ENCODE peak calls at places on chromosomes 4 and X, in ten cellular contexts. One of them, this sample, is unnamed.
A peak's percentile ranks its signal among the peaks of the same experiment; 100 is the strongest.

GRCh38 chr4:111136438-111136837 is 513.6 kb upstream of the PITX2 start:
- DNase-seq in neuronal stem cell: no peak
- DNase-seq in upper lobe of right lung: no peak
- DNase-seq in esophagus muscularis mucosa: no peak
- DNase-seq in cardiac muscle cell: peak; percentile 1
- DNase-seq in thoracic aorta: no peak
- DNase-seq in IMR-90: peak; percentile 59
- DNase-seq in BJ: no peak
- DNase-seq in endothelial cell of umbilical vein: peak; percentile 19
- DNase-seq in NT2/D1: peak; percentile 2
- DNase-seq in this sample: peak; percentile 4

GRCh38 chr4:61838072-61838471 is 637.9 kb downstream of the ADGRL3 start:
- DNase-seq in neuronal stem cell: no peak
- DNase-seq in IMR-90: no peak
- DNase-seq in esophagus muscularis mucosa: no peak
- DNase-seq in endothelial cell of umbilical vein: no peak
- DNase-seq in thoracic aorta: no peak
- DNase-seq in NT2/D1: no peak
- DNase-seq in BJ: no peak
- DNase-seq in upper lobe of right lung: no peak
- DNase-seq in cardiac muscle cell: no peak
- DNase-seq in this sample: no peak

GRCh38 chr4:128060130-128060619 is 937 bp upstream of the LARP1B start:
- DNase-seq in neuronal stem cell: no peak
- DNase-seq in cardiac muscle cell: peak; percentile 23
- DNase-seq in endothelial cell of umbilical vein: peak; percentile 39
- DNase-seq in esophagus muscularis mucosa: no peak
- DNase-seq in thoracic aorta: no peak
- DNase-seq in NT2/D1: no peak
- DNase-seq in upper lobe of right lung: no peak
- DNase-seq in BJ: no peak
- DNase-seq in IMR-90: peak; percentile 6
- DNase-seq in this sample: no peak

GRCh38 chr4:156390599-156391296 is 437.1 kb upstream of the CTSO start:
- DNase-seq in thoracic aorta: no peak
- DNase-seq in NT2/D1: no peak
- DNase-seq in endothelial cell of umbilical vein: no peak
- DNase-seq in esophagus muscularis mucosa: no peak
- DNase-seq in cardiac muscle cell: peak; percentile 71
- DNase-seq in upper lobe of right lung: no peak
- DNase-seq in BJ: no peak
- DNase-seq in IMR-90: no peak
- DNase-seq in neuronal stem cell: no peak
- DNase-seq in this sample: no peak

GRCh38 chr4:108744307-108744706 is 18.5 kb downstream of the ETNPPL start:
- DNase-seq in esophagus muscularis mucosa: no peak
- DNase-seq in NT2/D1: no peak
- DNase-seq in neuronal stem cell: no peak
- DNase-seq in IMR-90: no peak
- DNase-seq in upper lobe of right lung: no peak
- DNase-seq in thoracic aorta: no peak
- DNase-seq in BJ: no peak
- DNase-seq in cardiac muscle cell: no peak
- DNase-seq in endothelial cell of umbilical vein: no peak
- DNase-seq in this sample: no peak

GRCh38 chr4:140861359-140862181 is 105.4 kb upstream of the TBC1D9 start:
- DNase-seq in thoracic aorta: peak; percentile 45
- DNase-seq in cardiac muscle cell: peak; percentile 92
- DNase-seq in BJ: peak; percentile 46
- DNase-seq in IMR-90: peak; percentile 91
- DNase-seq in upper lobe of right lung: no peak
- DNase-seq in esophagus muscularis mucosa: no peak
- DNase-seq in neuronal stem cell: peak; percentile 62
- DNase-seq in NT2/D1: peak; percentile 56
- DNase-seq in endothelial cell of umbilical vein: peak; percentile 79
- DNase-seq in this sample: peak; percentile 39

GRCh38 chr4:33980361-33980760 is 2264.0 kb downstream of the ARAP2 start:
- DNase-seq in esophagus muscularis mucosa: no peak
- DNase-seq in neuronal stem cell: no peak
- DNase-seq in thoracic aorta: no peak
- DNase-seq in BJ: no peak
- DNase-seq in upper lobe of right lung: no peak
- DNase-seq in NT2/D1: no peak
- DNase-seq in IMR-90: no peak
- DNase-seq in cardiac muscle cell: no peak
- DNase-seq in endothelial cell of umbilical vein: no peak
- DNase-seq in this sample: no peak

GRCh38 chrX:153816821-153817220 is 13.5 kb downstream of the PDZD4 start:
- DNase-seq in BJ: no peak
- DNase-seq in upper lobe of right lung: no peak
- DNase-seq in cardiac muscle cell: peak; percentile 6
- DNase-seq in thoracic aorta: no peak
- DNase-seq in endothelial cell of umbilical vein: no peak
- DNase-seq in NT2/D1: no peak
- DNase-seq in esophagus muscularis mucosa: no peak
- DNase-seq in neuronal stem cell: no peak
- DNase-seq in IMR-90: no peak
- DNase-seq in this sample: no peak

GRCh38 chr4:81472249-81473085 is 760 bp upstream of the RASGEF1B start:
- DNase-seq in neuronal stem cell: peak; percentile 35
- DNase-seq in upper lobe of right lung: no peak
- DNase-seq in thoracic aorta: no peak
- DNase-seq in endothelial cell of umbilical vein: no peak
- DNase-seq in esophagus muscularis mucosa: no peak
- DNase-seq in IMR-90: no peak
- DNase-seq in cardiac muscle cell: peak; percentile 70
- DNase-seq in NT2/D1: no peak
- DNase-seq in BJ: no peak
- DNase-seq in this sample: no peak

DNA sequence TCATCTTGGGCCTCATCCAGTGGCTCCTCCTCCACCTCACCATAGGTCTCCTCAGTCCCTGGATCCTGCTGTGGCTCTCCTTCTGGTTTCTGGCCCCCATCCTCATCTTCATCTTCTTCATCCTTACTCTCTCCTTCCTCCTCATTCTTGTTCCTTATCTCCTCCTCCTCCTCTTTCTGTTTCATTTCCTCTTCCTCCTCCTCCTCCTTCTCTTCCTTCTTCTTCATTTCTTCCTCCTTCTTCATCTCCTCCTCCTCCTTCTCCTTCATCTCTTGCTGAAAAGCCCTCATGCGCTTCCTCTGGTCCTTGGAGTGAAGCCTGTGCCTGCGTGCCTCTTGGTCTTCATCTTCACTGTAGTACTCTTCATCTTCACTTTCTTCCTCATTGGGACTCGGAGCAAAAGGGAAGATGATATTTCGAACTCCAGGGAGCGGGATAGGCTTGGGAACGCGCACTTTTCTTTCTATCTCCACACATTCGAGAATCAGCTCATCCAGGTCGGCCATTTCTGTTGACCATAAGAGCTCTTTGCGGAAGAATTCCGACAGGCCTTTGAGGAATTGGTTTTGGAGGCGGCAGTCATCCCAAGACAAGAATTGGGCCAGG is 1.5 kb downstream of the RTL5 start:
- DNase-seq in endothelial cell of umbilical vein: no peak
- DNase-seq in upper lobe of right lung: no peak
- DNase-seq in NT2/D1: no peak
- DNase-seq in cardiac muscle cell: no peak
- DNase-seq in esophagus muscularis mucosa: no peak
- DNase-seq in neuronal stem cell: no peak
- DNase-seq in BJ: no peak
- DNase-seq in thoracic aorta: no peak
- DNase-seq in IMR-90: no peak
- DNase-seq in this sample: no peak
- H3K36me3 ChIP-seq in endothelial cell of umbilical vein: peaks cover 6% of the 10 kb centered on the region
- H3K36me3 ChIP-seq in upper lobe of right lung: no peaks in the 10 kb centered on the region
- H3K36me3 ChIP-seq in NT2/D1: peaks cover 61% of the 10 kb centered on the region
- H3K36me3 ChIP-seq in cardiac muscle cell: no peaks in the 10 kb centered on the region
- H3K36me3 ChIP-seq in esophagus muscularis mucosa: no peaks in the 10 kb centered on the region
- H3K36me3 ChIP-seq in neuronal stem cell: peaks cover 50% of the 10 kb centered on the region
- H3K36me3 ChIP-seq in BJ: no peaks in the 10 kb centered on the region
- H3K36me3 ChIP-seq in thoracic aorta: no peaks in the 10 kb centered on the region
- H3K36me3 ChIP-seq in IMR-90: no peaks in the 10 kb centered on the region
- H3K36me3 ChIP-seq in this sample: no peaks in the 10 kb centered on the region

DNA sequence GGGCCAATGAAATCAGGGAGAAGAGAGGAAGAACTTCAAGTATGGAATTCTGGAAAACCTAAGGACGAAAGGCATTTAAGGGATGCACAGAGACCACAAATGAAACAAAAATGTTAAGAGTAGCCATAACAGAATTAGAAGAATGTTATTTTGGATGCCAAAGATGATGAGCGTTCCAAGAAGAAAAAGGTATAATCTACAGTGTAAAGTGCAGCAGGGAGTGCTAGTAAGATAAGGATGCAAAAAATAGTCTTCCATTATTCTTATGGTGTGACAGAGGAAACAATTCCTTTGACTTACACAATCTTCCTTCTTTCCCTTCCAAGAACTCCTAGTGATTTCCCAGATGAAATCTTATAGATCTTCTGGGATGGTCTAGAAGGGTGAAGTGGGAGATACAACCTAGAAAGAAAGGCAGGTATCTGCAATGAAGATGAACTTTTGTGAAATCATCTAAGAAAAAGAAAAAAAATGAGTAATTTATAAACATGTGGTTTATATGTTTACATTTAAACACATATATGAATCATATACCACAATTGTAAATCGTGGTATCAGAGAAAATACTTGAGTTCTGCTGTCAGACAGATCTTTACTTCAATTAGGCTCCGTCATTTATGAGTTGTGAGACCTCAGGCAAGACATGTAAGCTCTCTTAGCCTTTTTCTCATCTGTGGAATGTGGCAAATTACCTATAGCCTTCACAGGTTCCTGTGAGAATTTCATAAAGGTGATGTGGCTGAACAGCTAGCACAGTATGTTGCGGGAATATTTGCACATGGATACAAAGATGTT is 8.1 kb downstream of the MORF4L2 start:
- DNase-seq in thoracic aorta: no peak
- DNase-seq in IMR-90: peak; percentile 78
- DNase-seq in BJ: no peak
- DNase-seq in NT2/D1: no peak
- DNase-seq in endothelial cell of umbilical vein: no peak
- DNase-seq in cardiac muscle cell: peak; percentile 67
- DNase-seq in upper lobe of right lung: no peak
- DNase-seq in esophagus muscularis mucosa: no peak
- DNase-seq in neuronal stem cell: no peak
- DNase-seq in this sample: no peak
- H3K36me3 ChIP-seq in thoracic aorta: peaks cover 12% of the 10 kb centered on the region
- H3K36me3 ChIP-seq in IMR-90: peaks cover 25% of the 10 kb centered on the region
- H3K36me3 ChIP-seq in BJ: peaks cover 1% of the 10 kb centered on the region
- H3K36me3 ChIP-seq in NT2/D1: peaks cover 74% of the 10 kb centered on the region
- H3K36me3 ChIP-seq in endothelial cell of umbilical vein: peaks cover 12% of the 10 kb centered on the region
- H3K36me3 ChIP-seq in cardiac muscle cell: peaks cover 71% of the 10 kb centered on the region
- H3K36me3 ChIP-seq in upper lobe of right lung: peaks cover 70% of the 10 kb centered on the region
- H3K36me3 ChIP-seq in esophagus muscularis mucosa: no peaks in the 10 kb centered on the region
- H3K36me3 ChIP-seq in neuronal stem cell: peaks cover 85% of the 10 kb centered on the region
- H3K36me3 ChIP-seq in this sample: peaks cover 7% of the 10 kb centered on the region

GRCh38 chr4:56972832-56973231 is 4.6 kb downstream of the NOA1 start:
- DNase-seq in BJ: no peak
- DNase-seq in thoracic aorta: no peak
- DNase-seq in NT2/D1: no peak
- DNase-seq in endothelial cell of umbilical vein: no peak
- DNase-seq in esophagus muscularis mucosa: no peak
- DNase-seq in cardiac muscle cell: no peak
- DNase-seq in IMR-90: no peak
- DNase-seq in neuronal stem cell: no peak
- DNase-seq in upper lobe of right lung: no peak
- DNase-seq in this sample: no peak
- H3K36me3 ChIP-seq in BJ: peaks cover 6% of the 10 kb centered on the region
- H3K36me3 ChIP-seq in thoracic aorta: peaks cover 40% of the 10 kb centered on the region
- H3K36me3 ChIP-seq in NT2/D1: peaks cover 58% of the 10 kb centered on the region
- H3K36me3 ChIP-seq in endothelial cell of umbilical vein: peaks cover 16% of the 10 kb centered on the region
- H3K36me3 ChIP-seq in esophagus muscularis mucosa: peaks cover 20% of the 10 kb centered on the region
- H3K36me3 ChIP-seq in cardiac muscle cell: peaks cover 21% of the 10 kb centered on the region
- H3K36me3 ChIP-seq in IMR-90: peaks cover 34% of the 10 kb centered on the region
- H3K36me3 ChIP-seq in neuronal stem cell: peaks cover 60% of the 10 kb centered on the region
- H3K36me3 ChIP-seq in upper lobe of right lung: peaks cover 65% of the 10 kb centered on the region
- H3K36me3 ChIP-seq in this sample: peaks cover 6% of the 10 kb centered on the region

DNA sequence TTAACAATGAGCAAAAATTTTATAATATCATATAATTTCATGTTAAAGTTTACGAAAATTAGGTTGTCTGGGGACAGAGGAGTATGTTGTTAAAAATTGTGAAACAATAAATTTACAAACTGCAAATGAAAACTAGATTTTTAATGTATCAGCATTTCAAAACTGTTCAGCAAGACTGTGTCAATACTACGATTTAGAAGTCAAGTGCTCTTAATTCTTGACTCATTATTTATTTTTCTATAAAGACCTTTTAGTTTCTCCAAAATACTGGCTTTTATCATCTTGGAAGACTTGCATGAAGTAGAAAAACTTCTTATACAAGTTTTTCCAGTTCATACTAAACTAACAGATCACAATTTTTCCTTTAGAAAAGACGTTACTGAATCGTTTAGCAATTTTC is 231.5 kb downstream of the PPP3CA start:
- DNase-seq in IMR-90: no peak
- DNase-seq in thoracic aorta: no peak
- DNase-seq in upper lobe of right lung: no peak
- DNase-seq in endothelial cell of umbilical vein: no peak
- DNase-seq in NT2/D1: no peak
- DNase-seq in neuronal stem cell: no peak
- DNase-seq in BJ: no peak
- DNase-seq in esophagus muscularis mucosa: no peak
- DNase-seq in cardiac muscle cell: no peak
- DNase-seq in this sample: no peak
- H3K36me3 ChIP-seq in IMR-90: no peaks in the 10 kb centered on the region
- H3K36me3 ChIP-seq in thoracic aorta: no peaks in the 10 kb centered on the region
- H3K36me3 ChIP-seq in upper lobe of right lung: no peaks in the 10 kb centered on the region
- H3K36me3 ChIP-seq in endothelial cell of umbilical vein: no peaks in the 10 kb centered on the region
- H3K36me3 ChIP-seq in NT2/D1: no peaks in the 10 kb centered on the region
- H3K36me3 ChIP-seq in neuronal stem cell: no peaks in the 10 kb centered on the region
- H3K36me3 ChIP-seq in BJ: peaks cover 2% of the 10 kb centered on the region
- H3K36me3 ChIP-seq in esophagus muscularis mucosa: no peaks in the 10 kb centered on the region
- H3K36me3 ChIP-seq in cardiac muscle cell: no peaks in the 10 kb centered on the region
- H3K36me3 ChIP-seq in this sample: no peaks in the 10 kb centered on the region

This sample was measured in iPS DF 6.9.